ENCODE peak calls at places on chromosomes 4 and X, in eight cellular contexts. Z is choroid plexus epithelial cell; M is SHP77; W is astrocyte of the spinal cord; L is smooth muscle cell of the brain vasculature; B is stimulated activated naive CD8-positive, alpha-beta T cell treated with anti-CD3 and anti-CD28 coated beads, Interleukin-15, Interleukin-2, amounts not matched to agents 100 U/mL and 50 U/mL, for 24 hours; K is body of pancreas; Y is T-helper 2 cell. V is an unnamed sample.

GRCh38 chr4:184544711-184545409 is 70.5 kb upstream of the IRF2 start:
- DNase-seq in Z (no peak), M (no peak), W (no peak), L (no peak), B (no peak), K (no peak), Y (no peak), V (no peak)

GRCh38 chr4:88187766-88188165 is 29.3 kb upstream of the ABCG2 start:
- DNase-seq in Z (no peak), M (no peak), W (no peak), L (no peak), B (no peak), K (no peak), Y (no peak), V (no peak)

GRCh38 chr4:169222768-169223167 is 48.0 kb downstream of the SH3RF1 start:
- DNase-seq in Z (no peak), M (no peak), W (no peak), L (no peak), B (no peak), K (no peak), Y (no peak), V (peak; percentile 69)

GRCh38 chrX:19682712-19683331 is 167.5 kb upstream of the MAP3K15 start:
- DNase-seq in Z (peak; percentile 96), M (peak; percentile 35), W (peak; percentile 96), L (peak; percentile 76), B (peak; percentile 75), K (peak; percentile 38), Y (peak; percentile 38), V (peak; percentile 68)

GRCh38 chr4:55770662-55771061 is 48.9 kb upstream of the EXOC1L start:
- DNase-seq in Z (no peak), M (no peak), W (no peak), L (no peak), B (no peak), K (no peak), Y (no peak), V (no peak)

GRCh38 chr4:77818077-77818666 is 996 bp downstream of the CNOT6L start:
- DNase-seq in Z (peak; percentile 87), M (peak; percentile 81), W (peak; percentile 87), L (peak; percentile 69), B (peak; percentile 56), K (peak; percentile 73), Y (peak; percentile 13), V (peak; percentile 82)

GRCh38 chr4:100742045-100742444 is 224.2 kb upstream of the EMCN start:
- DNase-seq in Z (peak; percentile 77), M (no peak), W (peak; percentile 29), L (peak; percentile 7), B (no peak), K (no peak), Y (no peak), V (no peak)

GRCh38 chrX:122567911-122568310 is 616.2 kb upstream of the GRIA3 start:
- DNase-seq in Z (no peak), M (no peak), W (no peak), L (no peak), B (no peak), K (no peak), Y (no peak), V (no peak)

GRCh38 chr4:81198151-81198550 is 16.9 kb downstream of the PRKG2 start:
- DNase-seq in Z (no peak), M (peak; percentile 71), W (peak; percentile 2), L (no peak), B (no peak), K (no peak), Y (no peak), V (no peak)

GRCh38 chrX:14027511-14028019 is 2.1 kb downstream of the GEMIN8 start:
- DNase-seq in Z (peak; percentile 46), M (no peak), W (peak; percentile 65), L (no peak), B (no peak), K (no peak), Y (no peak), V (no peak)

GRCh38 chr4:74933562-74934015 is 673 bp downstream of the PARM1 start:
- DNase-seq in Z (peak; percentile 2), M (no peak), W (peak; percentile 19), L (no peak), B (peak; percentile 4), K (peak; percentile 48), Y (no peak), V (peak; percentile 40)

GRCh38 chr4:85732124-85732523 is 257.2 kb downstream of the ARHGAP24 start:
- DNase-seq in Z (no peak), M (no peak), W (no peak), L (no peak), B (no peak), K (no peak), Y (no peak), V (no peak)

GRCh38 chr4:168514249-168514852 is 17.5 kb downstream of the PALLD start:
- DNase-seq in Z (peak; percentile 65), M (peak; percentile 11), W (peak; percentile 67), L (peak; percentile 24), B (no peak), K (no peak), Y (no peak), V (no peak)

GRCh38 chrX:23332888-23333821 is 1.5 kb upstream of the PTCHD1 start:
- DNase-seq in Z (no peak), M (no peak), W (no peak), L (no peak), B (no peak), K (no peak), Y (no peak), V (peak; percentile 7)

GRCh38 chr4:137614491-137614890 is 82.2 kb upstream of the PCDH18 start:
- DNase-seq in Z (no peak), M (peak; percentile 17), W (no peak), L (no peak), B (no peak), K (no peak), Y (no peak), V (no peak)

GRCh38 chr4:74117024-74117534 is 18.1 kb upstream of the CXCL2 start:
- DNase-seq in Z (peak; percentile 97), M (peak; percentile 29), W (peak; percentile 98), L (no peak), B (no peak), K (peak; percentile 90), Y (no peak), V (peak; percentile 49)

GRCh38 chr4:13329963-13330362 is 154.2 kb downstream of the RAB28 start:
- DNase-seq in Z (peak; percentile 36), M (no peak), W (peak; percentile 74), L (no peak), B (no peak), K (no peak), Y (no peak), V (no peak)

GRCh38 chr4:86895692-86896488 is 3.7 kb upstream of the C4orf36 start:
- DNase-seq in Z (peak; percentile 85), M (peak; percentile 62), W (peak; percentile 78), L (no peak), B (no peak), K (peak; percentile 23), Y (no peak), V (no peak)

GRCh38 chr4:91746551-91746950 is 557.2 kb upstream of the GRID2 start:
- DNase-seq in Z (no peak), M (no peak), W (no peak), L (no peak), B (no peak), K (no peak), Y (no peak), V (no peak)

GRCh38 chr4:170391066-170391754 is 301.5 kb upstream of the AADAT start:
- DNase-seq in Z (peak; percentile 85), M (no peak), W (peak; percentile 53), L (no peak), B (no peak), K (no peak), Y (no peak), V (no peak)

GRCh38 chr4:67580577-67580976 is 22.1 kb downstream of the STAP1 start:
- DNase-seq in Z (no peak), M (no peak), W (no peak), L (no peak), B (no peak), K (no peak), Y (no peak), V (no peak)

GRCh38 chr4:147118523-147118922 is 172.9 kb upstream of the TTC29 start:
- DNase-seq in Z (peak; percentile 88), M (no peak), W (peak; percentile 79), L (no peak), B (no peak), K (no peak), Y (no peak), V (no peak)

GRCh38 chr4:168555437-168555836 is 58.6 kb downstream of the PALLD start:
- DNase-seq in Z (no peak), M (no peak), W (no peak), L (no peak), B (no peak), K (no peak), Y (no peak), V (no peak)

GRCh38 chr4:45453258-45453841 is 670.5 kb downstream of the GABRG1 start:
- DNase-seq in Z (peak; percentile 39), M (peak; percentile 27), W (peak; percentile 20), L (no peak), B (no peak), K (no peak), Y (no peak), V (no peak)

GRCh38 chr4:121950680-121951569 is 935 bp downstream of the TRPC3 start:
- DNase-seq in Z (peak; percentile 14), M (no peak), W (peak; percentile 16), L (no peak), B (peak; percentile 26), K (peak; percentile 19), Y (no peak), V (peak; percentile 27)

GRCh38 chr4:186621959-186622553 is 66.7 kb upstream of the MTNR1A start:
- DNase-seq in Z (peak; percentile 93), M (no peak), W (peak; percentile 90), L (peak; percentile 36), B (no peak), K (no peak), Y (no peak), V (no peak)

GRCh38 chr4:99201687-99202086 is 17.4 kb downstream of the ADH6 start:
- DNase-seq in Z (peak; percentile 76), M (no peak), W (peak; percentile 22), L (no peak), B (no peak), K (no peak), Y (no peak), V (no peak)

GRCh38 chr4:37648084-37648817 is 37.9 kb downstream of the RELL1 start:
- DNase-seq in Z (peak; percentile 97), M (peak; percentile 19), W (peak; percentile 90), L (peak; percentile 80), B (no peak), K (peak; percentile 86), Y (no peak), V (peak; percentile 74)

GRCh38 chr4:88734403-88734949 is 36.8 kb upstream of the NAP1L5 start:
- DNase-seq in Z (no peak), M (no peak), W (no peak), L (no peak), B (no peak), K (no peak), Y (no peak), V (no peak)

GRCh38 chr4:142637654-142638053 is 208.4 kb downstream of the INPP4B start:
- DNase-seq in Z (no peak), M (no peak), W (no peak), L (no peak), B (no peak), K (no peak), Y (no peak), V (no peak)

GRCh38 chrX:96611619-96612362 is 72.9 kb upstream of the DIAPH2 start:
- DNase-seq in Z (peak; percentile 37), M (no peak), W (peak; percentile 14), L (no peak), B (no peak), K (no peak), Y (no peak), V (no peak)

GRCh38 chr4:189001283-189001970 is 862.2 kb downstream of the TRIML1 start:
- DNase-seq in Z (no peak), M (peak; percentile 98), W (no peak), L (no peak), B (no peak), K (no peak), Y (no peak), V (no peak)

GRCh38 chr4:113969935-113970334 is 9.5 kb downstream of the ARSJ start:
- DNase-seq in Z (no peak), M (no peak), W (no peak), L (no peak), B (no peak), K (no peak), Y (no peak), V (no peak)

GRCh38 chr4:174697164-174697563 is 131.9 kb downstream of the GLRA3 start:
- DNase-seq in Z (peak; percentile 53), M (no peak), W (no peak), L (no peak), B (no peak), K (no peak), Y (no peak), V (no peak)

V was measured in transverse colon.